ENCODE peak calls at places on chromosomes 7 and 10, in eight cellular contexts. K is lower leg skin; Z is thoracic aorta; G is astrocyte of the spinal cord; T is colonic mucosa; S is HFF-Myc; Y is HL-60; D is CD8-positive, alpha-beta T cell. J is an unnamed sample.

GRCh38 chr7:148620749-148621372 is 30.3 kb downstream of the C7orf33 start:
- DNase-seq in K (peak; percentile 32), D (no peak), Z (no peak), T (no peak), Y (no peak), S (no peak), G (no peak), J (peak; percentile 18)

GRCh38 chr7:2024227-2024918 is 208.4 kb downstream of the MAD1L1 start:
- DNase-seq in Z (no peak), Y (peak; percentile 68), K (peak; percentile 62), S (no peak), T (no peak), D (no peak), G (no peak), J (no peak)

GRCh38 chr7:122438492-122438891 is 133.9 kb upstream of the FEZF1 start:
- DNase-seq in T (no peak), G (no peak), D (no peak), K (no peak), Y (no peak), Z (no peak), S (no peak), J (no peak)

GRCh38 chr7:137943132-137943551 is 58.7 kb downstream of the CREB3L2 start:
- DNase-seq in G (peak; percentile 96), K (no peak), S (no peak), Z (no peak), D (no peak), Y (no peak), T (no peak), J (no peak)

GRCh38 chr10:1376384-1376945 is 320.3 kb downstream of the WDR37 start:
- DNase-seq in S (no peak), G (no peak), Y (no peak), Z (no peak), T (peak; percentile 5), D (no peak), K (peak; percentile 56), J (no peak)

GRCh38 chr10:3131098-3131497 is 41.5 kb downstream of the PITRM1 start:
- DNase-seq in T (no peak), D (no peak), S (no peak), K (no peak), G (no peak), Y (no peak), Z (no peak), J (no peak)

GRCh38 chr10:74854610-74855009 is 28.2 kb downstream of the KAT6B start:
- DNase-seq in K (no peak), Z (no peak), T (no peak), Y (no peak), G (no peak), D (no peak), S (no peak), J (no peak)

GRCh38 chr10:71531485-71532446 is 135.0 kb downstream of the CDH23 start:
- DNase-seq in G (no peak), Z (no peak), D (no peak), S (no peak), T (no peak), Y (peak; percentile 12), K (no peak), J (no peak)

GRCh38 chr10:118585794-118586193 is 9.7 kb downstream of the PRLHR start:
- DNase-seq in Y (no peak), T (no peak), Z (no peak), G (no peak), D (no peak), S (no peak), K (no peak), J (no peak)

GRCh38 chr10:75403144-75404022 is 1.8 kb upstream of the ZNF503 start:
- DNase-seq in G (peak; percentile 30), Z (no peak), T (peak; percentile 55), S (no peak), Y (peak; percentile 38), D (no peak), K (peak; percentile 89), J (no peak)

GRCh38 chr10:69636626-69637550 is 6.8 kb downstream of the FAM241B start:
- DNase-seq in S (no peak), K (peak; percentile 78), Y (peak; percentile 18), Z (no peak), T (peak; percentile 36), G (no peak), D (peak; percentile 22), J (no peak)

GRCh38 chr7:32890553-32891045 is 961 bp downstream of the KBTBD2 start:
- DNase-seq in G (peak; percentile 70), S (no peak), T (peak; percentile 66), K (no peak), Z (no peak), Y (peak; percentile 46), D (peak; percentile 52), J (no peak)

GRCh38 chr7:32891046-32891799 is at the start of gene KBTBD2:
- DNase-seq in Y (peak; percentile 84), D (peak; percentile 81), S (no peak), Z (peak; percentile 20), T (peak; percentile 78), K (peak; percentile 96), G (peak; percentile 87), J (no peak)

GRCh38 chr7:32890010-32890552 is 1.5 kb downstream of the KBTBD2 start:
- DNase-seq in G (peak; percentile 47), T (no peak), Z (no peak), S (no peak), Y (peak; percentile 23), D (no peak), K (no peak), J (no peak)

GRCh38 chr7:32887395-32887794 is 4.2 kb downstream of the KBTBD2 start:
- DNase-seq in D (no peak), S (no peak), T (no peak), G (no peak), Y (no peak), Z (no peak), K (no peak), J (no peak)

GRCh38 chr7:32888505-32888904 is 3.1 kb downstream of the KBTBD2 start:
- DNase-seq in Z (no peak), Y (no peak), G (no peak), K (no peak), T (no peak), D (no peak), S (no peak), J (no peak)
- H3K4me3 ChIP-seq in Z (no peak overlapping the region), Y (no peak overlapping the region), G (no peak overlapping the region), K (no peak overlapping the region), T (no peak overlapping the region), D (no peak overlapping the region), S (no peak overlapping the region), J (no peak overlapping the region)

DNA sequence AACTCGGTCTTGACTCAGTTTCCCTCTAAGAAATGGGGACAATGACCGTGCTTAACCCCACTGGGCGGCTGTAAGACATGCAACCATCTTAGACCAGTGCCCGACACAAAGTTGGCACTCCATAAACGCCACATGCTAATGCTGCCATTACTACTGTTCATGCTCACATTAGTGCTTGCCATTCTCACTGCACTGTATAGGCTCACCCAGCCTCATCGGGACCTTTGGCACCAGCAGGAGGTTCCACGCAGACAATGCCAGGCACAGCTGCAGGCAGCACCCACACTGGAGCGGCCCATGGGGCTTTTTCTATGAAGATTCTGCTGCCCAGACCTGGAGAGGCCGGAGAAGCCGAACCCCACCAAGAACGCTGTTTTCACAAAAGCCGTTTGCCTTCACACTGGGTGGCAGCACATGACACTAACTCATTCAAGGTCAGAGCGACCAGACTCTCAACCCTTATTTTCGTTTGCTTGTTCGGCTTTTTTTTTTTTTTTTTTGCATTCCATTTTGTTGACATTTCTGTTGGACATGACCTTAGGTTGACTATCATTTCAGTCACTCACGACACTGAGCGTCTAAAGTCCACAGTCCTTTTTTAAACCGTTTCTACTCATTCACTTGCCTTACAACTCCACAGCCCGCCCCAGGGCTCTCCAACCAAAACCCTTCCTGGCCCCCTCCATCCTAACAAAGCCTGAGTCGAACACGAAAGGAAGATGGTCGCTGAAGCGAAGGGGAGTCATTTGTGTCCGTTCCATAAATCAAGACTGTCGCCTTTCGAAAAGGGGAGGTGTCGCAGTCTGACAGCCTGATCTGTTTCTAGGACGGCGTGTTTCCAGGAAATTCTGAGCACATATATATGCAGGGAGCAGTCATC is 124.4 kb upstream of the RNF32 start:
- DNase-seq in Y (no peak), G (no peak), D (no peak), Z (no peak), K (no peak), S (no peak), T (peak; percentile 56), J (no peak)
- TF ChIP-seq CTCF in Y (no peak), G (no peak), D (no peak), Z (no peak), K (peak; percentile 21), S (no peak), T (no peak), J (peak; percentile 30)

GRCh38 chr10:24208661-24209420 is at the start of gene KIAA1217:
- DNase-seq in S (peak; percentile 14), T (peak; percentile 64), K (peak; percentile 87), G (peak; percentile 61), Y (no peak), Z (no peak), D (no peak), J (no peak)

GRCh38 chr10:24206334-24206733 is 2.6 kb upstream of the KIAA1217 start:
- DNase-seq in Y (no peak), S (no peak), D (no peak), G (no peak), K (no peak), T (no peak), Z (no peak), J (no peak)

GRCh38 chr10:24206926-24207701 is 1.8 kb upstream of the KIAA1217 start:
- DNase-seq in Y (no peak), T (peak; percentile 42), K (no peak), G (no peak), D (no peak), S (no peak), Z (no peak), J (no peak)

GRCh38 chr10:24209421-24209770 is 458 bp downstream of the KIAA1217 start:
- DNase-seq in T (no peak), S (peak; percentile 15), Z (no peak), Y (no peak), G (no peak), D (no peak), K (peak; percentile 68), J (peak; percentile 29)

DNA sequence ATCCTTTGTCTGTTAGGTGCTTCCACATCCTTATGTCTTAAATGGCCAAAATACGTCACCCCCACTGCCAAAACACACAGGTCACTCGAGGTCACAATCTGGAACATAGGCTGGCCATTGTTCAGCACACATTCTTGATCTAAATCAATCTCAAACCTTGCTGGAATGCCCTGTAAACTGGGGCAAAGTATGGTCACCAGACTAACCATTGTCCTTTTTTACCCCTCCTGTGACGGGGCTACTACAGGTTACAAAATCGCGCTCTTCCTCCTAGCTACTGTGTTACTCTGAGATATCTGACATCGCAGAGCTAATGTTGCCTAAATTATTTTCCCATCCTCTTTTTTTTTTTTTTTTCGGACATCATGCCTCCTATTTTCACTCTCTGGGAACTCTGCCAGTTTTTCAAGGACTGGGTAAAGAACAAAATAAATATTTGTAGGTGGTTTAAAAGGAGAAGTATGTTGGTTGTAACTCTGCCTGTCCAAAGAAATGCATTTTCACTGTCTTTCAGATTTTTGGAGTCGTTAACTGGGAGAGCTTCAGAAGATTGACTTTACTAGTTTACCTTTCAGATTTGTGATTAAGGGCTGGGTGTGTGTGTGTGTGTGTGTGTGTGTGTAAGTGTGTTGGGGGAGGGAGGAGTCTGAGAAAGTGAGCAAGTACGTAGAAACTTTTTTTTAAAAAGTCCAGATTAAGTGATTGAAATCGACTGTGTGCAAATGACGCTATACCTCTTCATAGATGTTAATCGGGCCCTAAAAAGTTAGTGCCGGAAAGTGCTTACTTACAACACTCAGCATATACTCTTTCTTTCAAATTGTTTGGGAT is 942 bp upstream of the KIAA1217 start:
- DNase-seq in D (no peak), S (no peak), Y (no peak), Z (no peak), T (peak; percentile 40), K (peak; percentile 14), G (peak; percentile 42), J (no peak)
- H3K4me3 ChIP-seq in D (no peak overlapping the region), S (peak overlapping the region; percentile 52), Y (no peak overlapping the region), Z (peak overlapping the region; percentile 72), T (peak overlapping the region; percentile 43), K (no peak overlapping the region), G (no peak overlapping the region), J (peak overlapping the region; percentile 57)

GRCh38 chr7:92833766-92834605 is 2.4 kb downstream of the CDK6 start:
- DNase-seq in Y (peak; percentile 89), T (peak; percentile 92), G (peak; percentile 81), Z (peak; percentile 10), D (peak; percentile 79), S (peak; percentile 31), K (peak; percentile 95), J (no peak)
- TF ChIP-seq CTCF in Y (no peak), T (peak; percentile 17), G (peak; percentile 32), Z (no peak), D (no peak), S (peak; percentile 22), K (no peak), J (no peak)

J was measured in epithelial cell of proximal tubule.